ENCODE peak calls at places on chromosomes 4 and X, in four cellular contexts. One of them, this sample, is unnamed.

GRCh38 chrX:54446084-54446483 is 5.9 kb downstream of the TSR2 start:
- DNase-seq in WTC11: peak
- DNase-seq in HepG2: no peak
- DNase-seq in K562: no peak
- DNase-seq in this sample: no peak

GRCh38 chrX:11698747-11699146 is 33.0 kb upstream of the ARHGAP6 start:
- DNase-seq in WTC11: no peak
- DNase-seq in HepG2: no peak
- DNase-seq in K562: no peak
- DNase-seq in this sample: no peak

GRCh38 chrX:50827996-50828395 is 14.0 kb upstream of the SHROOM4 start:
- DNase-seq in WTC11: no peak
- DNase-seq in HepG2: no peak
- DNase-seq in K562: no peak
- DNase-seq in this sample: no peak

GRCh38 chrX:12711435-12712040 is 79.7 kb upstream of the PRPS2 start:
- DNase-seq in WTC11: no peak
- DNase-seq in HepG2: no peak
- DNase-seq in K562: no peak
- DNase-seq in this sample: no peak

GRCh38 chr4:178086324-178086723 is 644.1 kb upstream of the AGA start:
- DNase-seq in WTC11: peak
- DNase-seq in HepG2: peak
- DNase-seq in K562: no peak
- DNase-seq in this sample: no peak

GRCh38 chr4:81635747-81636146 is 164.0 kb upstream of the RASGEF1B start:
- DNase-seq in WTC11: no peak
- DNase-seq in HepG2: no peak
- DNase-seq in K562: no peak
- DNase-seq in this sample: peak

GRCh38 chrX:130204647-130205046 is 32.9 kb downstream of the RAB33A start:
- DNase-seq in WTC11: no peak
- DNase-seq in HepG2: no peak
- DNase-seq in K562: no peak
- DNase-seq in this sample: no peak

GRCh38 chr4:180380733-180381132 is 1862.5 kb upstream of the TENM3 start:
- DNase-seq in WTC11: no peak
- DNase-seq in HepG2: no peak
- DNase-seq in K562: no peak
- DNase-seq in this sample: no peak

GRCh38 chr4:19403786-19404185 is 847.9 kb upstream of the SLIT2 start:
- DNase-seq in WTC11: no peak
- DNase-seq in HepG2: no peak
- DNase-seq in K562: no peak
- DNase-seq in this sample: no peak

GRCh38 chrX:69032601-69033000 is 132.7 kb downstream of the PJA1 start:
- DNase-seq in WTC11: no peak
- DNase-seq in HepG2: no peak
- DNase-seq in K562: no peak
- DNase-seq in this sample: no peak

GRCh38 chrX:568341-568740 is 62.2 kb upstream of the SHOX start:
- DNase-seq in WTC11: no peak
- DNase-seq in HepG2: no peak
- DNase-seq in K562: no peak
- DNase-seq in this sample: no peak

GRCh38 chr4:8126523-8126922 is 32.1 kb downstream of the ABLIM2 start:
- DNase-seq in WTC11: no peak
- DNase-seq in HepG2: no peak
- DNase-seq in K562: no peak
- DNase-seq in this sample: no peak

GRCh38 chr4:90745176-90745575 is 618.0 kb downstream of the CCSER1 start:
- DNase-seq in WTC11: no peak
- DNase-seq in HepG2: no peak
- DNase-seq in K562: no peak
- DNase-seq in this sample: no peak

GRCh38 chr4:7295201-7295916 is 103.0 kb downstream of the SORCS2 start:
- DNase-seq in WTC11: no peak
- DNase-seq in HepG2: no peak
- DNase-seq in K562: no peak
- DNase-seq in this sample: no peak

DNA sequence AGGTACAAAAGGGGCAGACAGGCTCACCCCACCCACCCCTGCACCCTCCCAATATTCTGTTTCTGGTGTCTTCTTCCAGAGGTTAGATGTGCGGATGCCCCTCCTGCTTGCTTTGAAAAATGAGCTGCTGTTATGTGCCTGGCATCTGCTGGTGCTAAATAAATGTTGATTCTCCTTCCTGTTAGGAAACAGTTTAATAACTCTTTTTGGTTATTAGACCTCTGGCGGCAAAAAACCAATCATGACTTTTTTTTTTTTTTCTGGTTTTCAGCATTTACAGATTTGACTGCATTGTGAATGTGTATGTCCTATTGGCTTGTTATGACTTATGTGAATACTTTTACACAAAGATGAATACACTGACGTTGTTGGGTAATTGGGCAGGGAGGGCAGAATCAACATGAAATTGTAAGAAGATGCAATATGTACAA is 13.6 kb upstream of the TMEM156 start:
- DNase-seq in WTC11: no peak
- DNase-seq in HepG2: peak
- DNase-seq in K562: no peak
- DNase-seq in this sample: no peak
- TF ChIP-seq CBFB in WTC11: no peak
- TF ChIP-seq CBFB in HepG2: no peak
- TF ChIP-seq CBFB in K562: no peak
- TF ChIP-seq CBFB in this sample: no peak

GRCh38 chr4:16864199-16864598 is 34.2 kb downstream of the LDB2 start:
- DNase-seq in WTC11: no peak
- DNase-seq in HepG2: no peak
- DNase-seq in K562: no peak
- DNase-seq in this sample: no peak

GRCh38 chr4:16866974-16867373 is 31.5 kb downstream of the LDB2 start:
- DNase-seq in WTC11: no peak
- DNase-seq in HepG2: no peak
- DNase-seq in K562: no peak
- DNase-seq in this sample: no peak

GRCh38 chr4:16867827-16868226 is 30.6 kb downstream of the LDB2 start:
- DNase-seq in WTC11: no peak
- DNase-seq in HepG2: no peak
- DNase-seq in K562: no peak
- DNase-seq in this sample: no peak

GRCh38 chr4:16865209-16865896 is 33.1 kb downstream of the LDB2 start:
- DNase-seq in WTC11: no peak
- DNase-seq in HepG2: no peak
- DNase-seq in K562: no peak
- DNase-seq in this sample: no peak

DNA sequence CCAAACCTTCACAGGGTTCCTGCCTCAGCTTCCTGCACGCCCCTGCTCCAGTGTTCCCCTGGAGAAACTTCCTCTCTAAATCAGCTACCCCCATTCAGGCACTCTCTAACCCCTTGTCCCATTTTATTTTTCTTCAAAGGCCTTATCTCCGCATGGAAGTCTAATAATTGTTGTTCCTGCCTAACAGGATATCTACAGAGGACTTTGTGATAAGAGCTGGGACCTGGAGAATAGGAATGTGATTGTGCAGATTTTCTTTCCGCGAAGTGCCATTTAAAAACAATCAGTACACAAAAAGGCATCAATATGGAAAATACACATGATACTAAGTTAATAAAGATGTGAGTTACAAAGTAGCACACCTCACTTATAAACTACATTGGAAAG is 32.6 kb downstream of the LDB2 start:
- DNase-seq in WTC11: no peak
- DNase-seq in HepG2: no peak
- DNase-seq in K562: no peak
- DNase-seq in this sample: no peak
- TF ChIP-seq CBFB in WTC11: no peak
- TF ChIP-seq CBFB in HepG2: no peak
- TF ChIP-seq CBFB in K562: no peak
- TF ChIP-seq CBFB in this sample: no peak

GRCh38 chrX:38279188-38279587 is 48.1 kb downstream of the RPGR start:
- DNase-seq in WTC11: no peak
- DNase-seq in HepG2: peak
- DNase-seq in K562: no peak
- DNase-seq in this sample: no peak

GRCh38 chrX:38277136-38277535 is 50.2 kb downstream of the RPGR start:
- DNase-seq in WTC11: no peak
- DNase-seq in HepG2: no peak
- DNase-seq in K562: no peak
- DNase-seq in this sample: no peak

GRCh38 chrX:38276089-38276488 is 51.2 kb downstream of the RPGR start:
- DNase-seq in WTC11: no peak
- DNase-seq in HepG2: no peak
- DNase-seq in K562: no peak
- DNase-seq in this sample: no peak

GRCh38 chrX:38277802-38278201 is 49.5 kb downstream of the RPGR start:
- DNase-seq in WTC11: no peak
- DNase-seq in HepG2: peak
- DNase-seq in K562: no peak
- DNase-seq in this sample: no peak

DNA sequence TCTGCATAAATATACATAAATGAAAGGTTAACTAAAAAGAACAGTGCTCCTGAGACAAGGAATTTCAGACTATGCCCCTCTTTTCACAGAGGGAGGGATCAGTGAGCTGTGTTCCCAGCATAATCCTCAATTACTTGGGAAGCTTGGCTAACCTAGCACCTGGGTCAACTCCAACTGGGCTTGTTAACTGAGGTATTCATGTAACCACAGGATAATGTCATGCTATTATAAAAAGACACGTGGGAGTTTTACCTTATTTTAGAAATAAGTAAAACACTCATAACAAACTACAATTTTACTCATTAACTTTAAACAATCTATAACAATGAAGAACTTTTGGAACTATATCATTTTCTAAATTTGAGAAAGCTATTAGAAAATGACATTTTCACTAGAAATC is 48.6 kb downstream of the RPGR start:
- DNase-seq in WTC11: no peak
- DNase-seq in HepG2: no peak
- DNase-seq in K562: no peak
- DNase-seq in this sample: no peak
- TF ChIP-seq CBFB in WTC11: no peak
- TF ChIP-seq CBFB in HepG2: no peak
- TF ChIP-seq CBFB in K562: no peak
- TF ChIP-seq CBFB in this sample: no peak

DNA sequence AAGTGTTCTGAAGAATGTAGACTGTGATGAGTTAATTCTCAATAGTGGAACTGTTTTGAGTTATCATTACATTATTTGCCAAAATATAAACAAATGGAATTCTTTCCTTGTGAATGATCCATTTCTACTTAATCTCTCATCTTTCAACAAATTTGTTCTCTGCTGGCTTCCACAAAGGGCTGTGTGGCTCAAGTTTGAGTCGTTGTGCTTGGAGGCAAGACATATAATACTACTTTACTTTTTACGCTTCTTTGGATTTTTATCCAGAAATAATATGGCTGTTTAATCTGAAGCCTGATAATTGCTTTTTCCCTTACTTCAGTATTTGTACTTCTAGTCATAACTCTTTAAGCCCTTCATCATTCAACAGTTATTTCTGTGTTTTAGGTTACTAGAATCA is 169.5 kb downstream of the ARHGAP10 start:
- DNase-seq in WTC11: no peak
- DNase-seq in HepG2: no peak
- DNase-seq in K562: no peak
- DNase-seq in this sample: no peak
- TF ChIP-seq CBFB in WTC11: no peak
- TF ChIP-seq CBFB in HepG2: no peak
- TF ChIP-seq CBFB in K562: no peak
- TF ChIP-seq CBFB in this sample: no peak

GRCh38 chrX:56343664-56344063 is 111.5 kb downstream of the KLF8 start:
- DNase-seq in WTC11: no peak
- DNase-seq in HepG2: no peak
- DNase-seq in K562: no peak
- DNase-seq in this sample: no peak
- TF ChIP-seq CBFB in WTC11: no peak
- TF ChIP-seq CBFB in HepG2: no peak
- TF ChIP-seq CBFB in K562: no peak
- TF ChIP-seq CBFB in this sample: no peak

DNA sequence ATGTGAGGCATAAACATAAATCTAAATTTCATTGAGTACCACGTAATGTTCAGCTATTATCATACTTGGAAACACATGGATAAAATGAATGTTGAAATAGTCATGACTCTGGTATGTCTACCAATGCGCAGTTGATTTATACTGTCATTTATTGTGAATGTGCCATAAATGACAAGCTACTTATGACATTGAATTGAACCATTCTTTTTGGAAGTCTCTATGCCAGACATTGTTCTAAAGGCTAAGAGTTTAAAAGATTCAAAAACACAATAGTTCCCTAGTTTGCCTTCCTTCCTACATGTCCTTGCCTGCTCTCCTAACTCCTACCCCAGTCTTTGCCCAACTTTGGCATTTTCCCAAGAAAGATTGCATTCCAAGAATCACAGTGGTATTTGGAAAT is 96.6 kb upstream of the DMD start:
- DNase-seq in WTC11: no peak
- DNase-seq in HepG2: no peak
- DNase-seq in K562: no peak
- DNase-seq in this sample: no peak
- TF ChIP-seq CBFB in WTC11: no peak
- TF ChIP-seq CBFB in HepG2: no peak
- TF ChIP-seq CBFB in K562: no peak
- TF ChIP-seq CBFB in this sample: no peak

GRCh38 chr4:188439641-188440311 is 300.5 kb downstream of the TRIML1 start:
- DNase-seq in WTC11: no peak
- DNase-seq in HepG2: no peak
- DNase-seq in K562: no peak
- DNase-seq in this sample: no peak
- TF ChIP-seq CBFB in WTC11: no peak
- TF ChIP-seq CBFB in HepG2: no peak
- TF ChIP-seq CBFB in K562: no peak
- TF ChIP-seq CBFB in this sample: no peak

GRCh38 chr4:159946983-159947645 is 844.2 kb downstream of the RAPGEF2 start:
- DNase-seq in WTC11: no peak
- DNase-seq in HepG2: peak
- DNase-seq in K562: peak
- DNase-seq in this sample: peak
- TF ChIP-seq CBFB in WTC11: no peak
- TF ChIP-seq CBFB in HepG2: no peak
- TF ChIP-seq CBFB in K562: no peak
- TF ChIP-seq CBFB in this sample: no peak

GRCh38 chr4:26032572-26033320 is 118.7 kb downstream of the SMIM20 start:
- DNase-seq in WTC11: no peak
- DNase-seq in HepG2: peak
- DNase-seq in K562: no peak
- DNase-seq in this sample: no peak
- TF ChIP-seq CBFB in WTC11: no peak
- TF ChIP-seq CBFB in HepG2: no peak
- TF ChIP-seq CBFB in K562: no peak
- TF ChIP-seq CBFB in this sample: no peak

GRCh38 chr4:6043188-6043587 is 25.0 kb upstream of the C4orf50 start:
- DNase-seq in WTC11: no peak
- DNase-seq in HepG2: no peak
- DNase-seq in K562: no peak
- DNase-seq in this sample: no peak
- TF ChIP-seq CBFB in WTC11: no peak
- TF ChIP-seq CBFB in HepG2: no peak
- TF ChIP-seq CBFB in K562: no peak
- TF ChIP-seq CBFB in this sample: no peak